ENCODE peak calls at places on chromosomes 5 and 9, in seven cellular contexts. One of them, this sample, is unnamed.

GRCh38 chr5:1414311-1415058 is 30.8 kb downstream of the SLC6A3 start:
- DNase-seq in HCT116: no peak
- DNase-seq in uterus: no peak
- DNase-seq in CD14-positive monocyte: peak
- DNase-seq in nephron progenitor cell: no peak
- DNase-seq in B cell: peak
- DNase-seq in AG04450: no peak
- DNase-seq in this sample: no peak

GRCh38 chr9:131539223-131539923 is 6.0 kb upstream of the PRRT1B start:
- DNase-seq in uterus: no peak
- DNase-seq in B cell: no peak
- DNase-seq in HCT116: no peak
- DNase-seq in AG04450: no peak
- DNase-seq in nephron progenitor cell: no peak
- DNase-seq in CD14-positive monocyte: no peak
- DNase-seq in this sample: no peak

GRCh38 chr5:154612666-154613065 is 134.6 kb upstream of the HAND1 start:
- DNase-seq in HCT116: no peak
- DNase-seq in AG04450: no peak
- DNase-seq in uterus: no peak
- DNase-seq in nephron progenitor cell: no peak
- DNase-seq in B cell: no peak
- DNase-seq in CD14-positive monocyte: no peak
- DNase-seq in this sample: no peak

GRCh38 chr5:178194026-178194425 is 6.9 kb upstream of the GMCL2 start:
- DNase-seq in uterus: no peak
- DNase-seq in HCT116: no peak
- DNase-seq in AG04450: no peak
- DNase-seq in nephron progenitor cell: no peak
- DNase-seq in CD14-positive monocyte: no peak
- DNase-seq in B cell: no peak
- DNase-seq in this sample: peak

GRCh38 chr5:114325552-114325951 is 36.3 kb upstream of the KCNN2 start:
- DNase-seq in nephron progenitor cell: no peak
- DNase-seq in uterus: no peak
- DNase-seq in AG04450: no peak
- DNase-seq in B cell: no peak
- DNase-seq in CD14-positive monocyte: no peak
- DNase-seq in HCT116: no peak
- DNase-seq in this sample: no peak

GRCh38 chr5:54663876-54664275 is 146.3 kb downstream of the SNX18 start:
- DNase-seq in nephron progenitor cell: no peak
- DNase-seq in CD14-positive monocyte: no peak
- DNase-seq in uterus: peak
- DNase-seq in AG04450: peak
- DNase-seq in B cell: no peak
- DNase-seq in HCT116: no peak
- DNase-seq in this sample: no peak

GRCh38 chr5:126915496-126915895 is 114.9 kb downstream of the MARCHF3 start:
- DNase-seq in AG04450: no peak
- DNase-seq in HCT116: no peak
- DNase-seq in CD14-positive monocyte: no peak
- DNase-seq in uterus: no peak
- DNase-seq in nephron progenitor cell: no peak
- DNase-seq in B cell: no peak
- DNase-seq in this sample: no peak

GRCh38 chr9:125189011-125189360 is 617 bp downstream of the PPP6C start:
- DNase-seq in B cell: peak
- DNase-seq in AG04450: no peak
- DNase-seq in nephron progenitor cell: peak
- DNase-seq in uterus: no peak
- DNase-seq in HCT116: no peak
- DNase-seq in CD14-positive monocyte: peak
- DNase-seq in this sample: peak

GRCh38 chr5:175579742-175580432 is 78.0 kb upstream of the HRH2 start:
- DNase-seq in nephron progenitor cell: no peak
- DNase-seq in B cell: no peak
- DNase-seq in AG04450: no peak
- DNase-seq in CD14-positive monocyte: no peak
- DNase-seq in HCT116: no peak
- DNase-seq in uterus: no peak
- DNase-seq in this sample: no peak

GRCh38 chr5:2615917-2616316 is 135.6 kb downstream of the IRX2 start:
- DNase-seq in HCT116: no peak
- DNase-seq in B cell: no peak
- DNase-seq in CD14-positive monocyte: no peak
- DNase-seq in uterus: no peak
- DNase-seq in nephron progenitor cell: no peak
- DNase-seq in AG04450: no peak
- DNase-seq in this sample: no peak

GRCh38 chr5:33261305-33261704 is 179.5 kb upstream of the TARS1 start:
- DNase-seq in B cell: no peak
- DNase-seq in nephron progenitor cell: no peak
- DNase-seq in uterus: no peak
- DNase-seq in CD14-positive monocyte: no peak
- DNase-seq in HCT116: no peak
- DNase-seq in AG04450: peak
- DNase-seq in this sample: no peak

GRCh38 chr5:100311811-100312210 is 223.4 kb upstream of the FAM174A start:
- DNase-seq in CD14-positive monocyte: no peak
- DNase-seq in HCT116: no peak
- DNase-seq in nephron progenitor cell: no peak
- DNase-seq in B cell: no peak
- DNase-seq in AG04450: no peak
- DNase-seq in uterus: no peak
- DNase-seq in this sample: no peak

GRCh38 chr5:142833517-142834446 is 63.6 kb downstream of the ARHGAP26 start:
- DNase-seq in nephron progenitor cell: no peak
- DNase-seq in AG04450: no peak
- DNase-seq in uterus: no peak
- DNase-seq in B cell: no peak
- DNase-seq in CD14-positive monocyte: no peak
- DNase-seq in HCT116: no peak
- DNase-seq in this sample: no peak

GRCh38 chr9:3906437-3907213 is 380.8 kb upstream of the RFX3 start:
- DNase-seq in B cell: no peak
- DNase-seq in CD14-positive monocyte: no peak
- DNase-seq in AG04450: peak
- DNase-seq in nephron progenitor cell: no peak
- DNase-seq in uterus: peak
- DNase-seq in HCT116: peak
- DNase-seq in this sample: no peak

GRCh38 chr9:129968690-129969485 is 74.1 kb downstream of the FNBP1 start:
- DNase-seq in B cell: no peak
- DNase-seq in AG04450: peak
- DNase-seq in HCT116: no peak
- DNase-seq in CD14-positive monocyte: no peak
- DNase-seq in nephron progenitor cell: no peak
- DNase-seq in uterus: no peak
- DNase-seq in this sample: no peak

GRCh38 chr5:154593091-154593490 is 115.1 kb upstream of the HAND1 start:
- DNase-seq in uterus: no peak
- DNase-seq in AG04450: no peak
- DNase-seq in nephron progenitor cell: no peak
- DNase-seq in HCT116: no peak
- DNase-seq in CD14-positive monocyte: no peak
- DNase-seq in B cell: no peak
- DNase-seq in this sample: no peak

GRCh38 chr5:170302729-170303501 is 5.3 kb upstream of the LCP2 start:
- DNase-seq in nephron progenitor cell: peak
- DNase-seq in AG04450: no peak
- DNase-seq in uterus: peak
- DNase-seq in B cell: peak
- DNase-seq in HCT116: no peak
- DNase-seq in CD14-positive monocyte: peak
- DNase-seq in this sample: peak
- TF ChIP-seq CTCF in nephron progenitor cell: no peak
- TF ChIP-seq CTCF in AG04450: no peak
- TF ChIP-seq CTCF in uterus: no peak
- TF ChIP-seq CTCF in B cell: no peak
- TF ChIP-seq CTCF in HCT116: no peak
- TF ChIP-seq CTCF in CD14-positive monocyte: no peak
- TF ChIP-seq CTCF in this sample: no peak

GRCh38 chr9:19461135-19461534 is 52.3 kb downstream of the ACER2 start:
- DNase-seq in nephron progenitor cell: no peak
- DNase-seq in AG04450: no peak
- DNase-seq in HCT116: no peak
- DNase-seq in uterus: no peak
- DNase-seq in CD14-positive monocyte: no peak
- DNase-seq in B cell: no peak
- DNase-seq in this sample: no peak

GRCh38 chr9:19460258-19460657 is 51.4 kb downstream of the ACER2 start:
- DNase-seq in HCT116: no peak
- DNase-seq in nephron progenitor cell: no peak
- DNase-seq in CD14-positive monocyte: no peak
- DNase-seq in B cell: no peak
- DNase-seq in uterus: no peak
- DNase-seq in AG04450: no peak
- DNase-seq in this sample: no peak

GRCh38 chr9:19456996-19457693 is 48.3 kb downstream of the ACER2 start:
- DNase-seq in HCT116: peak
- DNase-seq in nephron progenitor cell: peak
- DNase-seq in B cell: peak
- DNase-seq in CD14-positive monocyte: no peak
- DNase-seq in AG04450: peak
- DNase-seq in uterus: peak
- DNase-seq in this sample: peak

DNA sequence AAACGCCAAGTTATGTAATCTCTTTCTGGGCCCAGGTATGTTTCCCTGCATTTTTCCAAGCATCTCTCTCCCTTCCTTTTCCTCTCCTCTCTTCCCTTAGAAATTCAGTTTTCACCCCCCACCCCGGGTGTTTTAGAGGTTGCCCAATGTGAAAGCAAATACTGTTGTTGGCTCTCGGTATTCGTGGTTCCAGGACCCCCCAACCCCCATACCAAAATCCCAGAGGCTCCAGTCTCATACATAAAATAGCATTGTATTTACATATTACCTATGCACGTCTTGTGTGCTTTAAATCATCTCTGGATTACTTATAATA is 48.8 kb downstream of the ACER2 start:
- DNase-seq in B cell: no peak
- DNase-seq in HCT116: no peak
- DNase-seq in AG04450: no peak
- DNase-seq in nephron progenitor cell: no peak
- DNase-seq in uterus: no peak
- DNase-seq in CD14-positive monocyte: no peak
- DNase-seq in this sample: no peak
- TF ChIP-seq CTCF in B cell: peak
- TF ChIP-seq CTCF in HCT116: no peak
- TF ChIP-seq CTCF in AG04450: no peak
- TF ChIP-seq CTCF in nephron progenitor cell: no peak
- TF ChIP-seq CTCF in uterus: no peak
- TF ChIP-seq CTCF in CD14-positive monocyte: peak
- TF ChIP-seq CTCF in this sample: no peak

DNA sequence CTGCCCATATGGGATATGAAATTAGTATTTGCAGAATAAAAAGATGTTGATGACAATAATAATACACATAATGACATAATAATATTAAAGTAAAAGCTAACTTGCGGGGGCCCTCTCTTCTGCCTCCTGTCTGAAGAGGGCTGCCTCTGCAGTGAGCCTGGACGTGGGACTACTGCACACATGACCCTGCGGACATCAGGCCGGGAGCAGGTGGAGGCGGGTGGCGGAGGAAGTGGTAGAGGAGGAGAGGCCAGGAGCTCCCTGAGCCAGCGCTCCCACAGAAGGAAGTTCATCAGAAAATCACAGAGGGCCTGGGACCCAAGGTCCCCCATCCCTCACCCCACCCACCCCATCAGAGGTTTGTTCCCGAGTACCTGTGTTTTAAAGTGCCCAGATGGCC is 60.5 kb downstream of the ROPN1L start:
- DNase-seq in nephron progenitor cell: no peak
- DNase-seq in CD14-positive monocyte: no peak
- DNase-seq in AG04450: no peak
- DNase-seq in uterus: no peak
- DNase-seq in B cell: no peak
- DNase-seq in HCT116: no peak
- DNase-seq in this sample: no peak
- TF ChIP-seq CTCF in nephron progenitor cell: no peak
- TF ChIP-seq CTCF in CD14-positive monocyte: no peak
- TF ChIP-seq CTCF in AG04450: no peak
- TF ChIP-seq CTCF in uterus: no peak
- TF ChIP-seq CTCF in B cell: no peak
- TF ChIP-seq CTCF in HCT116: no peak
- TF ChIP-seq CTCF in this sample: no peak

GRCh38 chr5:148383564-148384388 is at the start of gene FBXO38:
- DNase-seq in B cell: peak
- DNase-seq in uterus: peak
- DNase-seq in HCT116: peak
- DNase-seq in AG04450: peak
- DNase-seq in nephron progenitor cell: peak
- DNase-seq in CD14-positive monocyte: peak
- DNase-seq in this sample: peak
- TF ChIP-seq CTCF in B cell: peak
- TF ChIP-seq CTCF in uterus: peak
- TF ChIP-seq CTCF in HCT116: no peak
- TF ChIP-seq CTCF in AG04450: no peak
- TF ChIP-seq CTCF in nephron progenitor cell: no peak
- TF ChIP-seq CTCF in CD14-positive monocyte: no peak
- TF ChIP-seq CTCF in this sample: no peak

GRCh38 chr5:78515665-78516064 is 132.9 kb downstream of the LHFPL2 start:
- DNase-seq in HCT116: no peak
- DNase-seq in uterus: no peak
- DNase-seq in AG04450: no peak
- DNase-seq in CD14-positive monocyte: no peak
- DNase-seq in B cell: no peak
- DNase-seq in nephron progenitor cell: no peak
- DNase-seq in this sample: no peak
- TF ChIP-seq CTCF in HCT116: no peak
- TF ChIP-seq CTCF in uterus: no peak
- TF ChIP-seq CTCF in AG04450: no peak
- TF ChIP-seq CTCF in CD14-positive monocyte: no peak
- TF ChIP-seq CTCF in B cell: no peak
- TF ChIP-seq CTCF in nephron progenitor cell: no peak
- TF ChIP-seq CTCF in this sample: no peak

DNA sequence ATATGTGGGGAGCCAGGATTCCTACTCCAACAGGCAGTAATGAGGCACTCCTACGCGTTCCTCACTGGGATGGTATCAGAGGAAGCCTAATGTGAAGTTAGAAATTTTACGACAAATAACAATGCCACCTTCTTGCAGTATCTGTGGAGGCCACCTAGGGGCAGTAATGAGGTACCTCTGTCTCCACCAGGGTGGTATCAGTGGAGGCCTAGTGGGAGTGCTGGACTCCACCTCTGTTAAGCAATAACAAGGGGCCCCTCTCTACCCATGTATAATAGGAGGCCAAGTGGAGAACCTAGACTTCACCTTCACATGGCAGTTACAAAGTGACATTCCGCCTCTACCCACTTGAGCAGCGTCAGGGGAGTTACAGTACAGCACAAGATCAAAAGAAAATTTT is 147.9 kb downstream of the PLPPR1 start:
- DNase-seq in CD14-positive monocyte: no peak
- DNase-seq in uterus: no peak
- DNase-seq in nephron progenitor cell: no peak
- DNase-seq in AG04450: no peak
- DNase-seq in B cell: no peak
- DNase-seq in HCT116: peak
- DNase-seq in this sample: no peak
- TF ChIP-seq CTCF in CD14-positive monocyte: peak
- TF ChIP-seq CTCF in uterus: no peak
- TF ChIP-seq CTCF in nephron progenitor cell: no peak
- TF ChIP-seq CTCF in AG04450: no peak
- TF ChIP-seq CTCF in B cell: no peak
- TF ChIP-seq CTCF in HCT116: no peak
- TF ChIP-seq CTCF in this sample: no peak

This sample was measured in HL-60.